ENCODE peak calls at places on chromosomes 1 and 21, in five cellular contexts. One of them, this sample, is unnamed.

GRCh38 chr1:226738995-226739695 is at the start of gene ITPKB:
- DNase-seq in ovary: peak
- DNase-seq in erythroblast: peak
- DNase-seq in HCT116: no peak
- DNase-seq in A549: peak
- DNase-seq in this sample: peak

GRCh38 chr1:229593800-229594199 is 32.1 kb downstream of the TAF5L start:
- DNase-seq in ovary: no peak
- DNase-seq in HCT116: no peak
- DNase-seq in A549: no peak
- DNase-seq in erythroblast: no peak
- DNase-seq in this sample: no peak

GRCh38 chr1:31111290-31111951 is 45.9 kb upstream of the PUM1 start:
- DNase-seq in A549: peak
- DNase-seq in ovary: no peak
- DNase-seq in erythroblast: no peak
- DNase-seq in HCT116: no peak
- DNase-seq in this sample: no peak

GRCh38 chr21:38921511-38922215 is 115.9 kb downstream of the ETS2 start:
- DNase-seq in ovary: no peak
- DNase-seq in HCT116: no peak
- DNase-seq in erythroblast: no peak
- DNase-seq in A549: no peak
- DNase-seq in this sample: no peak

GRCh38 chr1:207672525-207673130 is 27.7 kb downstream of the CR1L start:
- DNase-seq in A549: peak
- DNase-seq in HCT116: peak
- DNase-seq in erythroblast: peak
- DNase-seq in ovary: no peak
- DNase-seq in this sample: peak

GRCh38 chr1:223820515-223820858 is 25.3 kb downstream of the TP53BP2 start:
- DNase-seq in HCT116: no peak
- DNase-seq in erythroblast: peak
- DNase-seq in ovary: no peak
- DNase-seq in A549: no peak
- DNase-seq in this sample: no peak

GRCh38 chr1:25517476-25518394 is 25.7 kb upstream of the LDLRAP1 start:
- DNase-seq in A549: no peak
- DNase-seq in ovary: no peak
- DNase-seq in erythroblast: no peak
- DNase-seq in HCT116: no peak
- DNase-seq in this sample: no peak

GRCh38 chr1:160862151-160863061 is at the start of gene CD244:
- DNase-seq in A549: no peak
- DNase-seq in HCT116: no peak
- DNase-seq in ovary: peak
- DNase-seq in erythroblast: peak
- DNase-seq in this sample: no peak

GRCh38 chr1:188241629-188242028 is 1412.9 kb downstream of the PLA2G4A start:
- DNase-seq in A549: no peak
- DNase-seq in ovary: no peak
- DNase-seq in erythroblast: no peak
- DNase-seq in HCT116: no peak
- DNase-seq in this sample: no peak

GRCh38 chr1:161207173-161207572 is 5.0 kb downstream of the NDUFS2 start:
- DNase-seq in erythroblast: no peak
- DNase-seq in ovary: peak
- DNase-seq in HCT116: no peak
- DNase-seq in A549: no peak
- DNase-seq in this sample: no peak

GRCh38 chr1:100868364-100868995 is 26.2 kb downstream of the EXTL2 start:
- DNase-seq in A549: peak
- DNase-seq in ovary: no peak
- DNase-seq in HCT116: peak
- DNase-seq in erythroblast: peak
- DNase-seq in this sample: no peak

GRCh38 chr1:220824031-220824989 is 37.6 kb downstream of the MTARC1 start:
- DNase-seq in ovary: no peak
- DNase-seq in erythroblast: no peak
- DNase-seq in A549: no peak
- DNase-seq in HCT116: no peak
- DNase-seq in this sample: no peak

GRCh38 chr1:244395965-244396364 is 55.7 kb downstream of the ADSS2 start:
- DNase-seq in erythroblast: no peak
- DNase-seq in HCT116: no peak
- DNase-seq in A549: no peak
- DNase-seq in ovary: no peak
- DNase-seq in this sample: no peak

GRCh38 chr1:204623894-204624361 is 61.6 kb downstream of the LRRN2 start:
- DNase-seq in ovary: no peak
- DNase-seq in HCT116: peak
- DNase-seq in erythroblast: peak
- DNase-seq in A549: peak
- DNase-seq in this sample: no peak

DNA sequence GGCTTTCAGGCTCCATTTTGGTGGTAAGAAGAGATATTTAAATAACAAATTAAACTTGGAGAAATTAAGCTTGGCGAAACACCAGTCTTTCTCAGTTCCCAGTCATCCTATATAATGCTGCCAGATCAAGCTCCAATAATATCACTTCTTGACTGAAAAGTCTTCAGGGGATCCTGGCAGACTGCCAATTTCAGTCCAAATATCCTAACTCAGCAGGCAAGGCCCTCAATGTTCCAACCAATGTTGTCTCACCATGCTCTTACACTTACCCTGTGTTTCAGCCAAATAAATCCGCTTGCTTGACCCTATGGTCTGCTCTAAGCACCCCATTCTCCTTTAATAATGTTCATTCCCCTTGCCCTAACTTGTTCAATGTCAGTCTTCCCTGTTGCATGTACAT is 39.9 kb upstream of the BCL10 start:
- DNase-seq in ovary: no peak
- DNase-seq in erythroblast: no peak
- DNase-seq in HCT116: no peak
- DNase-seq in A549: no peak
- DNase-seq in this sample: no peak
- TF ChIP-seq POLR2A in ovary: no peak
- TF ChIP-seq POLR2A in erythroblast: no peak
- TF ChIP-seq POLR2A in HCT116: no peak
- TF ChIP-seq POLR2A in A549: no peak
- TF ChIP-seq POLR2A in this sample: no peak

DNA sequence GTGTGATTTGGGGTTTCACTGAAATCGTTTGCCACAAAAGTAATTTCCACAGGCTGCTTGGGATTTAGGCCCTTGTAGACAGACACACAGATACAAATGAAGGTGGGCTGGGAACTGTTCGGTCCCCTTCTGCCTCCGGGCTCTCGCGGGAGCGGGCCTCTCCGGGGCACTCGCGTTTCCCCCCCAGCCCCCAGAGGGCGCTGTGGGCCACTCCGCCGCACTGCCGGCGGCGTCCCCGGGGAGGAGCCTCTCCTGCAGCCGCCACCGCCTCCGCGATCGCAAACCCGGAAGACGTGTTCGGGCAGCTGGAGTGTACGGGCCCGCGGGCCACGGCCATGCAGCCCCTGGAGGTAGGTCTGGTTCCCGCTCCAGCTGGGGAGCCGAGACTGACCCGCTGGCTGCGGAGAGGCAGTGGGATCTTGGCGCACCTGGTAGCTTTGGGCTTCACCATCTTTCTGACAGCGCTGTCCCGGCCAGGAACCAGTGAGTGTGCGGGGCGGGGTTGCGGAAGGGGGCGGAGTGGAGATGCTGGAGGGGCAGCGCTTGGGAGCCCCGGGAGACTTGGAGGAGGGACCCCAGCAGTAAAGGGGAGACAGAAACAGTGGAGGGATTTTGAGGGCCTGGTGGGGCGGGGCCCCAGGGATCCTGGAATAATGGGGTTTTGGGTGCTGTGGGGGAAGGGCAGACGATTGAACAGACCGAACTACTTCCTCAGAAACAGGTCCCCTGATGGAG is at the start of gene CYB561D1:
- DNase-seq in ovary: peak
- DNase-seq in erythroblast: peak
- DNase-seq in A549: peak
- DNase-seq in HCT116: peak
- DNase-seq in this sample: peak
- TF ChIP-seq POLR2A in ovary: peak
- TF ChIP-seq POLR2A in erythroblast: peak
- TF ChIP-seq POLR2A in A549: peak
- TF ChIP-seq POLR2A in HCT116: peak
- TF ChIP-seq POLR2A in this sample: peak

GRCh38 chr21:35050348-35051286 is 1.5 kb upstream of the RUNX1 start:
- DNase-seq in erythroblast: no peak
- DNase-seq in ovary: no peak
- DNase-seq in HCT116: no peak
- DNase-seq in A549: no peak
- DNase-seq in this sample: peak

GRCh38 chr21:35046880-35047229 is 2.2 kb downstream of the RUNX1 start:
- DNase-seq in HCT116: no peak
- DNase-seq in ovary: no peak
- DNase-seq in erythroblast: peak
- DNase-seq in A549: no peak
- DNase-seq in this sample: peak

GRCh38 chr21:35048183-35048601 is 910 bp downstream of the RUNX1 start:
- DNase-seq in erythroblast: peak
- DNase-seq in ovary: no peak
- DNase-seq in HCT116: no peak
- DNase-seq in A549: peak
- DNase-seq in this sample: no peak

GRCh38 chr21:35051287-35051818 is 2.3 kb upstream of the RUNX1 start:
- DNase-seq in ovary: peak
- DNase-seq in A549: peak
- DNase-seq in erythroblast: peak
- DNase-seq in HCT116: peak
- DNase-seq in this sample: peak

DNA sequence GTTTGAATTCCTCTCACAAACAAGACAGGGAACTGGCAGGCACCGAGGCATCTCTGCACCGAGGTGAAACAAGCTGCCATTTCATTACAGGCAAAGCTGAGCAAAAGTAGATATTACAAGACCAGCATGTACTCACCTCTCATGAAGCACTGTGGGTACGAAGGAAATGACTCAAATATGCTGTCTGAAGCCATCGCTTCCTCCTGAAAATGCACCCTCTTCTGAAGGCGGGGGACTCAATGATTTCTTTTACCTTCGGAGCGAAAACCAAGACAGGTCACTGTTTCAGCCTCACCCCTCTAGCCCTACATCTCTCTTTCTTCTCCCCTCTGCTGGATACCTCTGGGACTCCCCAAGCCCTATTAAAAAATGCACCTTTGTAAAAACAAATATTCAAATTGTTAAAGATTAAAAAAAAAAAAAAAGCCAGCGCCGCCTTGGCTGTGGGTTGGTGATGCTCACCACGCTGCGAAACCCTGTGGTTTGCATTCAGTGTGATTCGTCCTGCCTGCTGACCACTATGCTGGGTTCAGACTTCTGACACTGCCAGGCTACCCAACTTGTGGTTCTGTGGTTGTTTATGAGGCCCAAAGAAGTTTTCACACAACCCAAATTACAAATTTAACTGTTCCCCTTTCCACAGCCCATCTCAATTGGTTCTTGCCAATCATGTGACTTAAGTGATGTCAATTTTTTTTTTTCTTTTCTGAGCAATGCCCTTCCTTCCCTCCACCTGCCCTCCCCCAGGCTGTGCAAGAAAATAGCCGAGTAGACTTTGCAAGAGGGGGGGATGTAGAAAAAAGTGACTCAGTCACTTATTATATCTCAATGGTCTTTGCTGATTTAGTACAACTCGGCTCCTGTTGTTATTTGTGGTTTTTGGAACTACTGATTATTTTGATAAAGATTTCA is at the start of gene RUNX1:
- DNase-seq in HCT116: no peak
- DNase-seq in A549: no peak
- DNase-seq in erythroblast: peak
- DNase-seq in ovary: no peak
- DNase-seq in this sample: peak
- TF ChIP-seq POLR2A in HCT116: no peak
- TF ChIP-seq POLR2A in A549: no peak
- TF ChIP-seq POLR2A in erythroblast: peak
- TF ChIP-seq POLR2A in ovary: no peak
- TF ChIP-seq POLR2A in this sample: peak

GRCh38 chr1:32500387-32501209 is 35.7 kb downstream of the ZBTB8B start:
- DNase-seq in HCT116: no peak
- DNase-seq in erythroblast: peak
- DNase-seq in A549: peak
- DNase-seq in ovary: peak
- DNase-seq in this sample: peak
- TF ChIP-seq POLR2A in HCT116: peak
- TF ChIP-seq POLR2A in erythroblast: no peak
- TF ChIP-seq POLR2A in A549: no peak
- TF ChIP-seq POLR2A in ovary: peak
- TF ChIP-seq POLR2A in this sample: no peak

GRCh38 chr1:52057245-52057644 is 1.1 kb downstream of the BTF3L4 start:
- DNase-seq in A549: no peak
- DNase-seq in HCT116: no peak
- DNase-seq in ovary: no peak
- DNase-seq in erythroblast: peak
- DNase-seq in this sample: no peak

GRCh38 chr1:52055854-52056109 is 313 bp upstream of the BTF3L4 start:
- DNase-seq in A549: no peak
- DNase-seq in HCT116: no peak
- DNase-seq in erythroblast: no peak
- DNase-seq in ovary: no peak
- DNase-seq in this sample: no peak

GRCh38 chr1:52055066-52055853 is at the start of gene TXNDC12:
- DNase-seq in ovary: peak
- DNase-seq in A549: peak
- DNase-seq in HCT116: peak
- DNase-seq in erythroblast: peak
- DNase-seq in this sample: peak

GRCh38 chr1:52056937-52057231 is 789 bp downstream of the BTF3L4 start:
- DNase-seq in ovary: no peak
- DNase-seq in A549: no peak
- DNase-seq in erythroblast: no peak
- DNase-seq in HCT116: no peak
- DNase-seq in this sample: no peak

DNA sequence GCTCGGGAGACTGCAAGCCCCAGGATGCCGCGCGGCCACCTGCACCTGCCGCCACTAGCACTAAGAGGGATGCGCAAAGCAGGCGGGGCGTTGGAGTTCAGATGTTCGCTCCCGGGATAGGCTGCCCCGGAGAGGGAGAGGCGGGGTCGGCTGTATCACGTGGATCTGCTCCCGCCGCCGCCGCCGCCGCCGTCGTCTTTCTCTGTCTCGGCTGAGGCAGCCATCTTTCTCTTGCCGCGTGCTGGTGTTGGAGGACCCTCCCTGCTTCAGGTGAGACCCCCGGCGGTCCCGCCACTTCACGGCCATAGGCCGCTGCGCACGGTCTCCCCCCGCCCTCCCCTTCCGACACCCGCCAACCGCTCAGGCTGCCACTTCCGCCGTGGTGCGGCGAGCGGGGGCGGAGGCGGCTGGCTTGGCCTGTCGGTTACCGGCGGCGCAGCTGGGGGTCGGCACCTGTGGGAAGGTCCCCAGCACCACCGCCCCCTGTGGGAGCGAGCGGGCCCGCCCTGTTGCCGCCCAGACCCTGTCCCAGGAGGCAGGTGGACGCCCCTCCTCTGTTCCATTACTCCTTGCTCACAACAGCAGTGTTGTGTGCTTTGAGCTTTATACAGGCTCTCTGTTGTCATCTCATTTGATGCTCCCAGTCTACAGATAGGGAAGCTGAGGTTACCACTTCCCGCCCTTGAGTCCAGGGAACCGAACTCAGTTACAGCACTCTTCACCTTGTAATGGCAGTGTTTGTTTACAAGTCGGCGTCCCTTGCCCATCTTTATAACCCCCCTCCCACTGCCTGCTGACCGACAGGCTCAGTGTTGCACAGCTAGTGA is at the start of gene BTF3L4:
- DNase-seq in ovary: peak
- DNase-seq in A549: peak
- DNase-seq in erythroblast: peak
- DNase-seq in HCT116: peak
- DNase-seq in this sample: peak
- TF ChIP-seq POLR2A in ovary: peak
- TF ChIP-seq POLR2A in A549: peak
- TF ChIP-seq POLR2A in erythroblast: peak
- TF ChIP-seq POLR2A in HCT116: peak
- TF ChIP-seq POLR2A in this sample: peak